ENCODE peak calls at places on chromosome 15, in five cellular contexts. G is effector memory CD8-positive, alpha-beta T cell; W is HTR-8/SVneo; H is HFF-Myc; X is Daoy. S is an unnamed sample.

GRCh38 chr15:41932511-41932910 is 38.7 kb upstream of the SPTBN5 start:
- DNase-seq in G (no peak), X (no peak), W (no peak), H (no peak), S (no peak)

GRCh38 chr15:25092661-25093060 is 137.9 kb downstream of the SNRPN start:
- DNase-seq in H (no peak), X (peak), W (no peak), G (no peak), S (no peak)

GRCh38 chr15:68383161-68384074 is 48.5 kb downstream of the ITGA11 start:
- DNase-seq in W (peak), H (peak), G (peak), X (peak), S (peak)

GRCh38 chr15:61227269-61228024 is 1.7 kb downstream of the RORA start:
- DNase-seq in G (no peak), H (peak), W (peak), X (peak), S (no peak)

GRCh38 chr15:89423981-89424380 is 72.4 kb downstream of the RHCG start:
- DNase-seq in X (no peak), G (no peak), H (no peak), W (no peak), S (no peak)

GRCh38 chr15:35279811-35280210 is 194.7 kb upstream of the NANOGP8 start:
- DNase-seq in W (no peak), H (no peak), G (no peak), X (no peak), S (no peak)

GRCh38 chr15:67144609-67145306 is 79.4 kb downstream of the SMAD3 start:
- DNase-seq in W (no peak), G (no peak), H (no peak), X (peak), S (no peak)

GRCh38 chr15:39784125-39784524 is 1.5 kb upstream of the FSIP1 start:
- DNase-seq in H (no peak), G (no peak), X (peak), W (no peak), S (no peak)

GRCh38 chr15:89864958-89865739 is 28.6 kb downstream of the AP3S2 start:
- DNase-seq in H (no peak), W (no peak), X (no peak), G (no peak), S (no peak)

GRCh38 chr15:38193496-38193895 is 59.1 kb upstream of the SPRED1 start:
- DNase-seq in H (no peak), X (no peak), G (no peak), W (no peak), S (no peak)

GRCh38 chr15:71647479-71647792 is 162.9 kb upstream of the NR2E3 start:
- DNase-seq in G (no peak), W (no peak), H (no peak), X (no peak), S (no peak)

GRCh38 chr15:43775411-43775965 is 1.3 kb downstream of the ELL3 start:
- DNase-seq in X (peak), G (no peak), W (peak), H (peak), S (no peak)

GRCh38 chr15:34011476-34011875 is 27.5 kb downstream of the AVEN start:
- DNase-seq in H (no peak), G (no peak), X (no peak), W (no peak), S (no peak)

GRCh38 chr15:85772668-85773067 is 22.1 kb downstream of the KLHL25 start:
- DNase-seq in W (no peak), H (no peak), X (no peak), G (no peak), S (no peak)

GRCh38 chr15:85100186-85100937 is 118.7 kb downstream of the PDE8A start:
- DNase-seq in W (no peak), X (no peak), G (peak), H (no peak), S (peak)

GRCh38 chr15:43190178-43190577 is 5.0 kb downstream of the CCNDBP1 start:
- DNase-seq in W (no peak), X (no peak), G (no peak), H (no peak), S (no peak)

GRCh38 chr15:35624881-35625280 is 78.9 kb upstream of the DPH6 start:
- DNase-seq in X (peak), G (no peak), W (no peak), H (no peak), S (no peak)

GRCh38 chr15:55164284-55164683 is 32.5 kb downstream of the RSL24D1 start:
- DNase-seq in G (no peak), X (no peak), W (no peak), H (no peak), S (no peak)

GRCh38 chr15:71747128-71748083 is 62.9 kb upstream of the NR2E3 start:
- DNase-seq in X (peak), W (peak), H (peak), G (no peak), S (no peak)

GRCh38 chr15:68419301-68420175 is 12.4 kb downstream of the ITGA11 start:
- DNase-seq in X (no peak), H (no peak), W (no peak), G (no peak), S (no peak)

GRCh38 chr15:76468722-76469121 is 132.1 kb downstream of the ISL2 start:
- DNase-seq in G (no peak), H (no peak), X (no peak), W (no peak), S (no peak)

GRCh38 chr15:52144656-52145055 is 32.1 kb upstream of the BCL2L10 start:
- DNase-seq in H (no peak), W (peak), G (no peak), X (peak), S (no peak)

GRCh38 chr15:63045438-63046278 is 3.1 kb downstream of the TPM1 start:
- DNase-seq in X (no peak), H (no peak), G (no peak), W (no peak), S (no peak)